ENCODE peak calls at places on chromosomes 3 and 15, in four cellular contexts. B is IMR-90, D is cardiac muscle cell, Z is hepatocyte. W is an unnamed sample. For H3K4me1, the result is how much of the 10 kb centered on the place peaks cover.

GRCh38 chr15:36430280-36430679 is 149.1 kb upstream of the CDIN1 start:
- DNase-seq in B (no peak), D (no peak), Z (no peak), W (no peak)

GRCh38 chr3:52234516-52235447 is 4.2 kb downstream of the TWF2 start:
- DNase-seq in B (no peak), D (no peak), Z (no peak), W (no peak)

GRCh38 chr3:70333080-70333479 is 20.6 kb upstream of the MDFIC2 start:
- DNase-seq in B (no peak), D (no peak), Z (no peak), W (no peak)

GRCh38 chr3:182241777-182242556 is 530.2 kb downstream of the SOX2 start:
- DNase-seq in B (no peak), D (peak), Z (peak), W (no peak)

GRCh38 chr3:191051037-191051436 is 148.0 kb upstream of the OSTN start:
- DNase-seq in B (peak), D (peak), Z (peak), W (no peak)

GRCh38 chr3:142853270-142854163 is 35.4 kb downstream of the PCOLCE2 start:
- DNase-seq in B (peak), D (peak), Z (peak), W (peak)

GRCh38 chr15:79025201-79025600 is 65.4 kb downstream of the RASGRF1 start:
- DNase-seq in B (no peak), D (no peak), Z (no peak), W (no peak)

GRCh38 chr3:143822374-143822773 is 25.9 kb downstream of the SLC9A9 start:
- DNase-seq in B (no peak), D (no peak), Z (no peak), W (no peak)

GRCh38 chr3:46334911-46335478 is 18.9 kb upstream of the CCR2 start:
- DNase-seq in B (peak), D (peak), Z (peak), W (peak)

DNA sequence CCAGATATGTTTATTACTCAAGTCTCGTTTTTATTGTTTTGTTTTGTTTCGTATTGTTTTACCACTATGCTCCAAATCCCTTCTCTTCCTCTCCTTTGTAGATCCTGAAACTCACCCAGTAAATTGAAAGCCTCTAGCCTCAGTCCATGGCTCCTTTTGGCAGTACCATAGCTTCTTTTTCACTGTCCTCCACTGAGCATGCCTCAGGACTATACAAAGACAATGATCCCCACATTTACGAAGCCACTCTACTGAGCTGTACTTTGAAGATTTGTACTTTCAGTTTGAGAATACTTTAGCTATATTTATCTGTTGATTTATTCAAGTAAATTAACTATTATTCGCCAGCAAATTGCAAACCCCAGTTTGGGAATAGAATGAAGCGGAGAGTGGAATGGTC is 159.1 kb upstream of the SLITRK3 start:
- DNase-seq in B (no peak), D (no peak), Z (no peak), W (no peak)
- H3K4me1 ChIP-seq in B (under half), D (under half), Z (under half), W (under half)

DNA sequence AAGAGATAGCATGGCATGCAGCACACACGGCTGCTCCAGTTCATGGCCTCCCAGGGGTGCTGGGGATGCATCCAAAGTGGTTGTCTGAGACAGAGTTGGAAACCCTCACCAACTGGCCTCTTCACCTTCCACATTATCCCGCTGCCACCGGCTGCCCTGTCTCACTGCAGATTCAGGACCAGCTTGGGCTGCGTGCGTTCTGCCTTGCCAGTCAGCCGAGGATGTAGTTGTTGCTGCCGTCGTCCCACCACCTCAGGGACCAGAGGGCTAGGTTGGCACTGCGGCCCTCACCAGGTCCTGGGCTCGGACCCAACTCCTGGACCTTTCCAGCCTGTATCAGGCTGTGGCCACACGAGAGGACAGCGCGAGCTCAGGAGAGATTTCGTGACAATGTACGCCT is 4.8 kb downstream of the CIB1 start:
- DNase-seq in B (no peak), D (no peak), Z (no peak), W (no peak)
- H3K4me1 ChIP-seq in B (under half), D (under half), Z (under half), W (under half)

GRCh38 chr3:85004147-85004546 is 45.4 kb downstream of the CADM2 start:
- DNase-seq in B (no peak), D (no peak), Z (no peak), W (no peak)
- H3K4me1 ChIP-seq in B (under half), D (under half), Z (under half), W (under half)

GRCh38 chr15:87907676-87908446 is 348.7 kb downstream of the NTRK3 start:
- DNase-seq in B (no peak), D (no peak), Z (no peak), W (no peak)
- H3K4me1 ChIP-seq in B (under half), D (under half), Z (under half), W (under half)

DNA sequence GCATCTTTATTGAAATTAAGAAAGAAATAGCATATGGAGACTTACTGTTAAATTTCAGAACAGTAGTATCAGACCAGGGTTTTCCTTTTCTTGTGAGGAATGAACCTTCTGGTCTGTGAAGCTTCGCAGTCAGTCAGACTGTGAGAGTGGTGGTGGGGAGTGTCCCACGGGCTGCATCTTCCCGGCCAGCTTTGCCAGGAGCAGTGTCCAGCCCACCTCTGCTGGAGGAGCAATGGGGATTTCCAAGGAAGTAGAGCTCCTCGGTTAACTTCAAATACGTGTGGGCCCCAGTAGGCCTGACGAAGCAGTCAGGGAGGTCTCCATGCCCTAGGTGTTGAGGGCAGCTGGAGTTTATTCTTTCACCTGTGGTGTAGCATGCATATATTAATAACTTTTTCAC is 40.9 kb upstream of the FBXL22 start:
- DNase-seq in B (no peak), D (no peak), Z (no peak), W (no peak)
- H3K4me1 ChIP-seq in B (under half), D (under half), Z (under half), W (under half)

GRCh38 chr15:74792227-74793016 is 10.5 kb downstream of the CSK start:
- DNase-seq in B (no peak), D (no peak), Z (no peak), W (no peak)

GRCh38 chr15:74789741-74790079 is 7.8 kb downstream of the CSK start:
- DNase-seq in B (no peak), D (no peak), Z (no peak), W (no peak)

GRCh38 chr15:74790080-74790916 is 8.4 kb downstream of the CSK start:
- DNase-seq in B (peak), D (peak), Z (peak), W (no peak)

GRCh38 chr15:74791667-74792066 is 9.8 kb downstream of the CSK start:
- DNase-seq in B (no peak), D (no peak), Z (no peak), W (no peak)

GRCh38 chr15:74791007-74791406 is 9.1 kb downstream of the CSK start:
- DNase-seq in B (no peak), D (no peak), Z (no peak), W (no peak)
- H3K4me1 ChIP-seq in B (under half), D (under half), Z (under half), W (under half)

DNA sequence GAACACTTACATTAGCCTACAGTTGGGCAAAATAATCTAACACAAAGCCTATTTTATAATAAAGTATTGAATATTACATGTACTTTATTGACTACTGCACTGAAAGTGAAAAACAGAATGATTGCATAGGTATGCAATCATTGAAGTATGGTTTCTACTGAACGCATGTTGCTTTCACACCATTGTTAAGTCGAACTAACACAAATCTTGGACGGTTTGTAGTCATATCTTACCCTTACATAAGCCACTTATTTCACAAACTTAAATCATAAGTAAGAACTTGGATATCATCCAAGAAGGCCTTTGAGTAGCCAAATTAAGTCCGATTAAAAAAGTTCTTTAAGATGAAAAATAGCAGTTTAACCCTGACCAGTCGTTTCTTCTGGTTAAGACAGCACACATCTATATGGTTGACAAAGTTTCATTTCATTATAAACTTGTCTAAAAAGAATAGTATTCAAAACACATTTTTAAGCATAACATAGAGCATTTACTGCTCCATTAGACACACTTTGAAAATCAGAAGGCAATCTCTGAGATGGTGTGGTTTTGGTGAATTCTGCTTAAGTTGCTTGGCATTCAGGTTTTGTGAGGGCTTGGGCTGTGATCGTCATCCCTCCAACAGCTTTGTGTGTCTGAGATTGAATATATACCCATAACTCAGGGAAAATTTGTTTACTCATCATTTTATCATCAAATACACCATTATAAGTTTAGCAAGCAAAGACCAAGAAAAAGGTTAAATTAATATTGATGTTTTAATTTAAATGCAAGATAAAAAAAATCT is 92.1 kb downstream of the NFKBIZ start:
- DNase-seq in B (peak), D (peak), Z (no peak), W (no peak)
- H3K4me1 ChIP-seq in B (under half), D (half or more), Z (under half), W (under half)